ENCODE peak calls at places on chromosome 1, in four cellular contexts. I, R, E and L are unnamed samples.

GRCh38 chr1:224333309-224333926 is 3.4 kb upstream of the NVL start:
- DNase-seq in I (no peak), R (no peak), E (peak), L (peak)

GRCh38 chr1:181482521-181483083 is 715 bp upstream of the CACNA1E start:
- DNase-seq in I (peak), R (no peak), E (peak), L (peak)

GRCh38 chr1:167781558-167781957 is 59.8 kb downstream of the MPZL1 start:
- DNase-seq in I (no peak), R (no peak), E (no peak), L (no peak)

GRCh38 chr1:85607126-85607912 is 26.8 kb downstream of the CCN1 start:
- DNase-seq in I (no peak), R (no peak), E (peak), L (peak)

GRCh38 chr1:6287431-6287886 is 26.6 kb upstream of the GPR153 start:
- DNase-seq in I (peak), R (no peak), E (no peak), L (no peak)

GRCh38 chr1:44031051-44031899 is at the start of gene SLC6A9:
- DNase-seq in I (peak), R (no peak), E (peak), L (peak)

GRCh38 chr1:222339371-222339947 is 208.4 kb downstream of the HHIPL2 start:
- DNase-seq in I (no peak), R (no peak), E (no peak), L (no peak)

GRCh38 chr1:27672750-27673112 is 739 bp upstream of the IFI6 start:
- DNase-seq in I (no peak), R (no peak), E (peak), L (no peak)

GRCh38 chr1:213274140-213274539 is 223.1 kb downstream of the RPS6KC1 start:
- DNase-seq in I (no peak), R (no peak), E (no peak), L (no peak)

GRCh38 chr1:18739408-18739807 is 108.8 kb downstream of the PAX7 start:
- DNase-seq in I (no peak), R (no peak), E (no peak), L (no peak)

GRCh38 chr1:207883660-207884245 is 27.2 kb downstream of the CD34 start:
- DNase-seq in I (no peak), R (no peak), E (no peak), L (no peak)

GRCh38 chr1:217542136-217542777 is 88.6 kb downstream of the GPATCH2 start:
- DNase-seq in I (no peak), R (no peak), E (no peak), L (no peak)

GRCh38 chr1:96538883-96539282 is 182.7 kb upstream of the PTBP2 start:
- DNase-seq in I (no peak), R (peak), E (no peak), L (no peak)

GRCh38 chr1:23215751-23216449 is 1.4 kb downstream of the HTR1D start:
- DNase-seq in I (no peak), R (no peak), E (no peak), L (no peak)

GRCh38 chr1:56317722-56318121 is 261.6 kb downstream of the PLPP3 start:
- DNase-seq in I (no peak), R (no peak), E (no peak), L (no peak)

GRCh38 chr1:205351984-205352713 is 4.6 kb downstream of the KLHDC8A start:
- DNase-seq in I (no peak), R (no peak), E (peak), L (peak)

GRCh38 chr1:2983706-2984398 is 37.4 kb upstream of the ACTRT2 start:
- DNase-seq in I (no peak), R (no peak), E (no peak), L (no peak)

GRCh38 chr1:63638471-63638870 is 45.3 kb downstream of the PGM1 start:
- DNase-seq in I (no peak), R (no peak), E (no peak), L (no peak)

GRCh38 chr1:171937938-171938337 is 96.6 kb downstream of the DNM3 start:
- DNase-seq in I (no peak), R (no peak), E (no peak), L (no peak)

GRCh38 chr1:146039844-146040194 is 18.3 kb upstream of the HJV start:
- DNase-seq in I (no peak), R (no peak), E (no peak), L (no peak)

GRCh38 chr1:6003568-6004411 is 11.6 kb upstream of the NPHP4 start:
- DNase-seq in I (peak), R (no peak), E (no peak), L (no peak)

GRCh38 chr1:178664278-178664677 is 60.8 kb upstream of the RALGPS2 start:
- DNase-seq in I (no peak), R (no peak), E (no peak), L (no peak)

GRCh38 chr1:52867060-52867845 is 24.7 kb downstream of the ZYG11A start:
- DNase-seq in I (no peak), R (no peak), E (no peak), L (no peak)

GRCh38 chr1:220889848-220890287 is 10.6 kb downstream of the HLX start:
- DNase-seq in I (no peak), R (no peak), E (no peak), L (no peak)

GRCh38 chr1:25816112-25816718 is 3.5 kb upstream of the MTFR1L start:
- DNase-seq in I (no peak), R (no peak), E (no peak), L (no peak)

GRCh38 chr1:174448964-174449363 is 1.2 kb downstream of the GPR52 start:
- DNase-seq in I (no peak), R (no peak), E (no peak), L (no peak)

GRCh38 chr1:244730153-244730933 is 77.4 kb downstream of the DESI2 start:
- DNase-seq in I (peak), R (no peak), E (peak), L (peak)

DNA sequence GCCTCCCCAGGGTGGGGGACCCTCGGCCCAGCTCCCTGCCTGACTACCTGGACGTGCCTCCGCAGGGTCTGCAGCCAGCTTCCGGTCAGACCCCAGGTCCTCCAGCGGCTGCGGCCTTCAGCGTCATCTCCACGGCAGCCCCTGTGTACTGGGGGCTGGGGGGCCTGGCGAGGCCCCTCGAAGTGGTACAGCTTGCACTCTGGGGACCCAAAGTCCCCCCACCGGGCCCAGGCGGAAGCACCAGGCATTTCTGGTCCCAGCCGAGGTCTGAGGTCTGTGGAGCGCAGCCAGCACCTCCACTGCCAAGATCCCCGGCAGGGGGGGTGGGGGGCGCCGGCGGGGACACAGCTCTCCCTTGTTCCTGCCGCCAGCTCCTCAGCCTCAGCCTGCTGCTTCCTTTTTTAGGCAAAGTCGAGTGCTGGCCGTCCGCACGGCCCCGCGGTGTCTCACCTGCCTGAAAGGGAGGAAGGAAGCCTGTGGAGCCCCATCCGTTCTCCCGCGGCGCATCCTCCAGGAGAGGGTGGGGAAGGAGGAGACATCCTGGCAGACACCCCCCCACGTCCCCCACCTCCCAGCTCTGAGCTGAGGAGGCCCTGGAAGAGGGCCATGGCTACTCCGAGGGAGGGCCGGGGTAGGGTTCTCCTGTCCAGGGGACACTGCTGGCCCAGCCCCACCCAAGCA is 1.2 kb upstream of the VWA1 start:
- DNase-seq in I (peak), R (peak), E (peak), L (no peak)
- H3K27ac ChIP-seq in I (peak), R (peak), E (peak), L (peak)

GRCh38 chr1:149928388-149928724 is 753 bp upstream of the SF3B4 start:
- DNase-seq in I (no peak), R (no peak), E (no peak), L (no peak)

GRCh38 chr1:149929847-149930246 is 2.2 kb upstream of the SF3B4 start:
- DNase-seq in I (no peak), R (no peak), E (no peak), L (no peak)

GRCh38 chr1:149932474-149932873 is 4.2 kb downstream of the MTMR11 start:
- DNase-seq in I (no peak), R (no peak), E (no peak), L (no peak)

GRCh38 chr1:149933208-149933607 is 3.5 kb downstream of the MTMR11 start:
- DNase-seq in I (no peak), R (no peak), E (no peak), L (no peak)

DNA sequence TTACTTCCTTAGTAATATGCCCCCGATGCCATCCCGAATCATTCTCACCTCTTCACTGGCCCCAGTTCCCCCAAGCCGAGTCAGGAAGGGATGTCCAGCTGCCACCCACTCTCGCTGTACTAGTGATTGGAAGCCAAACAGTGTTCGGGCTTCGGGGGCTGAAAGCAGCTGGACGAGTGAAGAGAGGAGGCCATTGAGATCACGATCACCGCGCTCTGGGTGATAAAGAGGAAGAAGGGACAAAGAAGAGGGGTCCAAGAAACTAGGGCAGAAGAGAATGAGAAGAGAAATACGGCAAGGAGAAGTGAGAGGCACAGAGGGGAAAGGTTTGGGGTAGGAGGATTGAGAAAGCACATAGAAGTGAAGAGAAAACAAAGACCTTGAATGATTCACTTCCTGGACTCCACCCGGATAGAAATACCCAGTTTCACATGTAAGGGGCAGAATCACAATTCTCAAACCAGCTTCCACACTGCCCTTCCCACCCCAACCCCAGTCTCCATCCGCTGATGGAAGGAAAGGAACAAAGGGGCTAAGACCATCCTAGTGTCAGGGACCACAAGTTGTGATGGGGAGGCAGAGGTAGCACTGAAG is 3.7 kb upstream of the SF3B4 start:
- DNase-seq in I (no peak), R (no peak), E (no peak), L (peak)
- H3K27ac ChIP-seq in I (no peak), R (no peak), E (no peak), L (peak)

GRCh38 chr1:20076695-20077461 is 6.9 kb downstream of the PLA2G5 start:
- DNase-seq in I (no peak), R (no peak), E (peak), L (no peak)
- H3K27ac ChIP-seq in I (no peak), R (no peak), E (no peak), L (no peak)

DNA sequence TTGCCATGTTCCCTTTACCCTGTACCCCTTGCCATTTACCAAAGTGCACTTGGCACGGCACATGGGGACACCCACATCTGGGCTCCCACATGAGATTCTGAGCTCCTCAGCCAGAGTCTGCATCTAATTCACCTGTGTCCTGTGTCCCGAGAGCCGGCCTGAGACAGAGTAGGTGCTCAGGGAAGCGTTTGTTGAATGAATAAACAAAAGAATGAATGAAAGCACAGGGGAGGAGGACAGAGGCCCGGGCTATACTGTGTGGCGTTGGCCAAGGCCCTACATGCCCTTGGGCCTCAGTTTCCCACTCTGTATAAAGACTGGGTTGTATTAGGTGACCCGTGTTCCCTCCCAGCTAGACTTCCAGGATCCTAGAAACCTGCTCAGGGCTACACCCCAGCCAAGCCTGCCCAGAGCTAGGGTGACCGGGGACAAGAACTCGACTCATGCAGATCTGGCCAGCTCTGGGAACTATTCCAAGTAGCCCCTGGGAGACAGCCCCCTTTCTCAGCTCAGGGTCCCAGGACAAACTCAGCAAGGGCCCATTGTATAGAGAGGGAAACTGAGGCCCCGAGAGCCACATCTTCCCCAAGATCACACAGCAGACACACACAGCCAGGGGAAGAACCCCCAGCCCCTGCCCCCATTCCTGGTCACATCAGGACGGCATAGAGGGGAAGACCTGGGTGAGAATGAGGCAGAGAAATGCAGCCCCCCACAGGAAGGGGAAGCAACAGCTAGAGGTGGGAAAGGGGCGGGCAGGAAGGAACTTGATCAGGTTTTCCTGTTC is 6.0 kb downstream of the EPHA2 start:
- DNase-seq in I (no peak), R (no peak), E (no peak), L (no peak)
- H3K27ac ChIP-seq in I (peak), R (peak), E (peak), L (peak)

GRCh38 chr1:40692429-40692905 is 963 bp downstream of the NFYC start:
- DNase-seq in I (no peak), R (no peak), E (peak), L (no peak)
- H3K27ac ChIP-seq in I (peak), R (peak), E (peak), L (peak)

GRCh38 chr1:70504176-70504820 is 93.2 kb downstream of the CTH start:
- DNase-seq in I (no peak), R (no peak), E (no peak), L (no peak)
- H3K27ac ChIP-seq in I (no peak), R (no peak), E (no peak), L (no peak)

GRCh38 chr1:99673285-99673684 is 27.4 kb downstream of the PALMD start:
- DNase-seq in I (no peak), R (no peak), E (no peak), L (no peak)
- H3K27ac ChIP-seq in I (no peak), R (peak), E (no peak), L (no peak)

GRCh38 chr1:155940993-155941844 is at the start of gene RXFP4:
- DNase-seq in I (peak), R (no peak), E (no peak), L (peak)
- H3K27ac ChIP-seq in I (peak), R (peak), E (no peak), L (peak)

GRCh38 chr1:21881250-21881649 is 55.9 kb downstream of the HSPG2 start:
- DNase-seq in I (no peak), R (no peak), E (no peak), L (no peak)

GRCh38 chr1:21880619-21880970 is 56.5 kb downstream of the HSPG2 start:
- DNase-seq in I (no peak), R (no peak), E (no peak), L (no peak)

GRCh38 chr1:21878009-21878809 is 58.9 kb downstream of the HSPG2 start:
- DNase-seq in I (no peak), R (no peak), E (no peak), L (no peak)

GRCh38 chr1:21878840-21879478 is 58.2 kb downstream of the HSPG2 start:
- DNase-seq in I (no peak), R (no peak), E (no peak), L (no peak)

DNA sequence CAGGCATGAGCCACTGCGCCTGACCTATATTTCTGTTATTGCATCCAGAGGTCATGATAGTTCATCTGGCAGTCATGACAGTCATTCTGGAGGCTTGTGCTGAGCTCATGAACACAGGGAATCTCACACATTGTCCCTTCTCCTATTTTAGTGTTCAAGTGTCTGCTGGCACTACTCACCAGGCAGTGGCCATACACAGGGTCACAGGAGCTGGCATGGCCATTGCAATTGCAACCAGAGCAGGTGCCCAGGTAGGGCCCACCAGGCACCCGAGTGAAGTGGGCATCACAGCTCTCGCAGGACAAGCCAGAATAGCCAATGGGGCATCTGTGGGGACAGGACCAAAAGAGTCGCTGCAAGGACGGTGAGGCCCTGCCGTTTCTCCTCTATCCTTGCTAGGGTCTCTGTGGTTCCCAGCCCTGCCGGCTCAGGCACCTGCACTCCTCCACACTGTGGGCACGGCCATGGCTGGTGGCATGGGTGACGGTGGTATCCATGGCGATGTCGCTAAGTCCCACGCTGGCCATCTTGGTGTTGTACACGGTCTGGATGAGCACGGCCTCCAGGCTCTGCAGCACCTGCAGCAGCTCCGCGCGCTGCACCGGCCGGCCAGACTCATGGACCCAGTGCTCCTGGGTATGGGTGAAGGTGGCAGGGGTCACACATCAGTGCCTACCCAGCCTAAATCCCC is 57.0 kb downstream of the HSPG2 start:
- DNase-seq in I (no peak), R (no peak), E (no peak), L (no peak)
- H3K27ac ChIP-seq in I (no peak), R (peak), E (no peak), L (no peak)